ENCODE peak calls at places on chromosomes 2 and 18, in five cellular contexts. C is suprapubic skin, V is spleen, M is HCT116, H is prostate gland. U is an unnamed sample.
A peak's percentile ranks its signal among the peaks of the same experiment; 100 is the strongest.

GRCh38 chr2:178394816-178395215 is 56.2 kb downstream of the PRKRA start:
- DNase-seq in H (no peak), M (no peak), V (no peak), C (no peak), U (no peak)

GRCh38 chr2:227471924-227472264 is at the start of gene AGFG1:
- DNase-seq in C (peak; percentile 90), V (peak; percentile 98), H (peak; percentile 78), M (peak; percentile 50), U (peak; percentile 96)

GRCh38 chr2:162403884-162404283 is 60.0 kb downstream of the GCA start:
- DNase-seq in M (no peak), C (no peak), V (no peak), H (peak; percentile 19), U (no peak)

GRCh38 chr2:202881570-202881969 is 10.0 kb upstream of the ICA1L start:
- DNase-seq in V (no peak), M (no peak), C (no peak), H (no peak), U (no peak)

GRCh38 chr2:237791977-237792727 is 6.4 kb upstream of the RBM44 start:
- DNase-seq in C (no peak), H (no peak), V (no peak), M (no peak), U (no peak)

GRCh38 chr2:146262606-146263005 is 1582.2 kb upstream of the ACVR2A start:
- DNase-seq in M (no peak), C (no peak), V (no peak), H (no peak), U (no peak)

GRCh38 chr18:62587689-62588088 is 64.9 kb downstream of the ZCCHC2 start:
- DNase-seq in C (no peak), H (no peak), V (no peak), M (no peak), U (no peak)

GRCh38 chr18:59303006-59303405 is 15.4 kb downstream of the CPLX4 start:
- DNase-seq in M (no peak), C (no peak), V (no peak), H (no peak), U (no peak)

GRCh38 chr2:239402666-239403065 is 1.8 kb upstream of the HDAC4 start:
- DNase-seq in H (no peak), V (peak; percentile 74), C (no peak), M (no peak), U (no peak)

GRCh38 chr2:238864207-238865014 is 16.5 kb downstream of the TWIST2 start:
- DNase-seq in V (peak; percentile 66), C (peak; percentile 92), M (peak; percentile 78), H (peak; percentile 87), U (peak; percentile 95)

GRCh38 chr2:234861841-234862735 is 89.7 kb upstream of the SH3BP4 start:
- DNase-seq in C (no peak), H (peak; percentile 61), M (no peak), V (no peak), U (no peak)

GRCh38 chr2:64262816-64263215 is 118.6 kb upstream of the PELI1 start:
- DNase-seq in V (no peak), C (no peak), M (no peak), H (no peak), U (no peak)

GRCh38 chr2:140529706-140530105 is 1601.1 kb downstream of the LRP1B start:
- DNase-seq in M (no peak), C (no peak), V (no peak), H (no peak), U (no peak)

GRCh38 chr2:47069628-47070154 is 85.4 kb downstream of the STPG4 start:
- DNase-seq in H (peak; percentile 91), M (peak; percentile 82), C (peak; percentile 87), V (no peak), U (no peak)

GRCh38 chr18:48493856-48494255 is 45.0 kb upstream of the CTIF start:
- DNase-seq in C (no peak), H (no peak), V (no peak), M (no peak), U (no peak)

GRCh38 chr2:231123362-231123898 is 1.4 kb downstream of the HTR2B start:
- DNase-seq in C (no peak), H (no peak), V (no peak), M (no peak), U (no peak)

GRCh38 chr2:7063789-7064188 is 146.6 kb downstream of the RNF144A start:
- DNase-seq in C (no peak), M (no peak), H (no peak), V (no peak), U (no peak)

GRCh38 chr2:20483496-20483895 is 36.6 kb downstream of the RHOB start:
- DNase-seq in C (peak; percentile 90), V (no peak), M (no peak), H (peak; percentile 49), U (no peak)
- TF ChIP-seq POLR2AphosphoS5 in C (no peak), V (no peak), M (no peak), H (peak; percentile 63), U (no peak)

DNA sequence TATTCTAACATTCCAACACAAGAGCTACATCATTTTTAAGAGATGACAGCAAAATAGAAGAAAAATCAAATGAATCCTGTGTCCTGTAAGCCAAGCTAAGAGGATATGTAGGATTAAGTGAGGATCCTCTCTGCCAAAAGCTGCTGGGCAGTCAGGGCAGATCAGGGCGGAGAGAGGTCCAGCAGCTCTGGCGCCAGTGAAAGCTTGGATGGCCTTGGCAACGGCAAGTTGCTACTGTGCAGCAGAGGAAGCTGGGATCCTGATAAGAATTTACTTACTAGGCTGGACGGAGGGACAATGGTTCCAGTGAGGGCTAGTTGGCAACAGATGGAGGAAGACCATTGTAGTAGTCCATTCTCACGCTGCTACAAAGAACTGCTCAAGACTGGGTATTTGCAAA is 391.5 kb downstream of the XIRP2 start:
- DNase-seq in M (no peak), H (no peak), C (no peak), V (peak; percentile 79), U (no peak)
- TF ChIP-seq POLR2A in M (no peak), H (no peak), C (no peak), V (no peak), U (no peak)

GRCh38 chr18:7242954-7243353 is 12.1 kb downstream of the LRRC30 start:
- DNase-seq in H (no peak), M (no peak), C (no peak), V (no peak), U (no peak)
- TF ChIP-seq POLR2AphosphoS5 in H (no peak), M (no peak), C (no peak), V (no peak), U (no peak)

GRCh38 chr18:8601277-8602032 is 7.8 kb upstream of the RAB12 start:
- DNase-seq in C (no peak), V (no peak), H (no peak), M (no peak), U (no peak)
- TF ChIP-seq POLR2A in C (no peak), V (no peak), H (no peak), M (no peak), U (no peak)

U was measured in upper lobe of left lung.